ENCODE peak calls at places on chromosomes 13 and 19, in nine cellular contexts. J, Y, X, W, K, Z, U, Q and P are unnamed samples. For H3K27me3 and H3K36me3, the result is how much of the 10 kb centered on the place peaks cover.

GRCh38 chr13:101930331-101930730 is 471.5 kb downstream of the FGF14 start:
- DNase-seq in K (no peak), Q (no peak), Y (no peak), W (no peak), Z (no peak), X (no peak), U (no peak), J (no peak), P (no peak)

GRCh38 chr19:12603714-12604113 is 6.9 kb downstream of the ZNF490 start:
- DNase-seq in Y (no peak), W (peak), Q (no peak), U (no peak), X (no peak), K (no peak), J (no peak), Z (no peak), P (no peak)

GRCh38 chr13:100301418-100301817 is 212.5 kb downstream of the PCCA start:
- DNase-seq in Z (no peak), K (no peak), Q (no peak), X (no peak), U (no peak), J (no peak), W (no peak), Y (no peak), P (no peak)

GRCh38 chr13:101838305-101838835 is 385.9 kb downstream of the ITGBL1 start:
- DNase-seq in W (no peak), Z (no peak), J (no peak), Q (no peak), Y (no peak), U (peak), X (no peak), K (no peak), P (no peak)

GRCh38 chr19:1481224-1481892 is 2.3 kb upstream of the C19orf25 start:
- DNase-seq in Y (no peak), X (no peak), J (no peak), Z (no peak), U (no peak), Q (no peak), K (no peak), W (no peak), P (no peak)

GRCh38 chr13:52599037-52599852 is 43.0 kb upstream of the HNRNPA1L2 start:
- DNase-seq in X (peak), J (peak), Q (no peak), U (peak), Y (no peak), K (no peak), W (no peak), Z (peak), P (no peak)

GRCh38 chr19:8239528-8240273 is 30.5 kb downstream of the CERS4 start:
- DNase-seq in Z (no peak), X (no peak), Q (no peak), K (no peak), J (no peak), W (no peak), Y (no peak), U (no peak), P (no peak)

GRCh38 chr13:99580500-99581268 is 79.4 kb downstream of the TM9SF2 start:
- DNase-seq in J (no peak), Z (no peak), K (no peak), Y (no peak), W (no peak), U (no peak), X (no peak), Q (no peak), P (no peak)

GRCh38 chr13:32246468-32246867 is 68.7 kb downstream of the ZAR1L start:
- DNase-seq in W (peak), X (peak), Y (peak), J (peak), Z (peak), U (peak), Q (no peak), K (no peak), P (peak)

GRCh38 chr13:61045197-61045596 is 370.5 kb downstream of the PCDH20 start:
- DNase-seq in Z (peak), W (no peak), K (no peak), Q (no peak), U (no peak), X (no peak), Y (no peak), J (no peak), P (no peak)

GRCh38 chr19:3556978-3557460 is 367 bp downstream of the MFSD12 start:
- DNase-seq in Q (no peak), Z (peak), K (no peak), Y (no peak), J (peak), U (peak), X (no peak), W (peak), P (no peak)

GRCh38 chr13:44470623-44471562 is 97.3 kb downstream of the SERP2 start:
- DNase-seq in J (no peak), U (peak), Q (no peak), Z (peak), W (no peak), X (no peak), Y (peak), K (no peak), P (no peak)

GRCh38 chr13:111946214-111946613 is 120.7 kb upstream of the SOX1 start:
- DNase-seq in X (no peak), U (no peak), Z (no peak), Q (no peak), Y (no peak), J (no peak), W (no peak), K (no peak), P (no peak)

DNA sequence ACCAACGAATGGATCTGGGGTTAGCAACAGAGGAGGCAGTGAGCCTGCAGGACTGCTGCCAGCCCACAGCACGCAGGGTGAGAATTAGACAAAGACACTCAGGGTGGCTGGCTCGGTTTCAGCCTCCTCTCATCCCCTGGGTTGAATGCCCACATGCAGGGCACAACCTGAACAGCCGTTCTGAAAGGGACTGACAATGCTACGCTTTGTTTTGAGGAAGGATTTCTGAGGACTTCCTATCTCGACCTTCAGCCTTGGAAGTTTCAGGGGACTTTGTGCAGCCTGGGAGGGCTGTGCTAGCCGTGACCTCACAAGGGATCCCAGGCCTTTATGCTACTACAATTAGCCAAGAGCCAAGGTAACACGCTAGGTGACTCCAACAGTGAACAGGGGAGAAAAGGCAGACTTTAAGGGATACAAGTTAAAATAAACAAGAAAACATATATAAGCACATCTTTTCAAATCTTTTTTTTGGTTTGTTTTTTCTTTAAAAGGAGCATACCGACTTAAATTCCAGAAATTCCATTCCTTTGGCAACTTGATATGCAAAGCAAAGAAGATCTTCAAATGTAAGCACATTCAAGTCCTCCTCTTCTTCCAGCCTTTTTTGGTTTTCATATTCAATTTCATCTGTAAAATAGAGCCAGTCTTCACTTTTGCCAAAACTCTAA is 34.5 kb upstream of the URAD start:
- DNase-seq in Y (no peak), U (peak), Q (no peak), Z (no peak), W (no peak), K (no peak), J (no peak), X (peak), P (no peak)
- H3K4me3 ChIP-seq in Y (no peak), U (no peak), Q (no peak), Z (no peak), W (no peak), K (no peak), J (no peak), X (no peak), P (no peak)

GRCh38 chr19:42426643-42427042 is 545 bp downstream of the LIPE start:
- DNase-seq in W (no peak), K (no peak), Z (no peak), X (no peak), U (no peak), Y (no peak), J (no peak), Q (no peak), P (no peak)

GRCh38 chr19:42422576-42423461 is 4.4 kb downstream of the LIPE start:
- DNase-seq in J (no peak), U (no peak), Y (no peak), K (no peak), Z (peak), Q (no peak), W (peak), X (peak), P (no peak)

GRCh38 chr19:42424345-42424707 is 2.9 kb downstream of the LIPE start:
- DNase-seq in Y (no peak), J (no peak), K (no peak), U (no peak), Z (no peak), W (no peak), X (peak), Q (no peak), P (no peak)

GRCh38 chr19:42423462-42424344 is 3.5 kb downstream of the LIPE start:
- DNase-seq in J (peak), W (peak), Y (peak), Z (peak), Q (peak), K (peak), U (peak), X (peak), P (no peak)

DNA sequence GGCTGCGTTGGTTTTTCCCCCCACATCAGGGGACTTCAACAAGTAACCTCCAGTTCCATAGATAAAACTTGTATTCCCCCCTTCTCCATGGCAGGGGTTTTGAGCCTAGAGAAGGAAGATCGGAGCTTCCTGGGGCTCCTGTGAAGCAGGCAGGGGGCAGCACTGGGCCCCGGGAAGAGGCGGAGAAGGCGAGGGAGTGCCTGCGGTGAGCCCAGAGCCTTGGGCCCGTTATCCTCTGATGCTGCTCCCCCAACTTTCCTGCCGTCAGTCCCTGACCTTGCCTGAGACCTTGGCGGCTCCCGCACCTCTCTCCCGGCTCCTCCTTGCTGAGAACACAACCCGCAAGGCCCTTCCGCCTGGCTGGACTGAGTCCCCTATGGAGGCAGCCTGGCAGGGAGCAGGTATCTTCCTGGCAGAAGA is 2.5 kb downstream of the LIPE start:
- DNase-seq in Y (no peak), K (no peak), Z (no peak), X (peak), U (no peak), W (no peak), J (no peak), Q (no peak), P (no peak)
- H3K27me3 ChIP-seq in Y (under half), K (under half), Z (under half), X (under half), U (under half), W (under half), J (under half), Q (under half), P (under half)

DNA sequence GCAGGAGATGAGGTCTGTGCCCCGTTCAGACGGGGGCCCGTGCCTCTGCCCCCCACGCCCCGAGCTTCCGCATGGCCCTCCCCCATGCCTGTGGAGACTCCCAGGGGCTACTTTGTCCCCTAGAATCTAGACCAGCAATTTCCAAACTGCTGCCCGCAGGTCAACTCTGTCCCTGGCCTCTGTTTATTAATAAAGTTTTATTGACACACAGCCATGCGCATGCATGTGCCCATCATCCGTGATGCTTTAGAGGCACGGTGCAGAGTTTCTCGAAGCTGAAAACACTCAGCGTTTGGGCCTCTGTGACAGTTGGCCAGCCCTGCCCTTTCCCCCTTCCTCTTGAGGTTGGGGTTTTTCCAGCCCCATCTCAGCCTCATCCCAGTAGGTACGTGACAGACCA is 140.0 kb downstream of the KDM4B start:
- DNase-seq in Y (no peak), U (no peak), J (no peak), Q (no peak), W (no peak), Z (no peak), X (no peak), K (no peak), P (no peak)
- H3K36me3 ChIP-seq in Y (under half), U (under half), J (under half), Q (under half), W (under half), Z (under half), X (under half), K (under half), P (under half)

DNA sequence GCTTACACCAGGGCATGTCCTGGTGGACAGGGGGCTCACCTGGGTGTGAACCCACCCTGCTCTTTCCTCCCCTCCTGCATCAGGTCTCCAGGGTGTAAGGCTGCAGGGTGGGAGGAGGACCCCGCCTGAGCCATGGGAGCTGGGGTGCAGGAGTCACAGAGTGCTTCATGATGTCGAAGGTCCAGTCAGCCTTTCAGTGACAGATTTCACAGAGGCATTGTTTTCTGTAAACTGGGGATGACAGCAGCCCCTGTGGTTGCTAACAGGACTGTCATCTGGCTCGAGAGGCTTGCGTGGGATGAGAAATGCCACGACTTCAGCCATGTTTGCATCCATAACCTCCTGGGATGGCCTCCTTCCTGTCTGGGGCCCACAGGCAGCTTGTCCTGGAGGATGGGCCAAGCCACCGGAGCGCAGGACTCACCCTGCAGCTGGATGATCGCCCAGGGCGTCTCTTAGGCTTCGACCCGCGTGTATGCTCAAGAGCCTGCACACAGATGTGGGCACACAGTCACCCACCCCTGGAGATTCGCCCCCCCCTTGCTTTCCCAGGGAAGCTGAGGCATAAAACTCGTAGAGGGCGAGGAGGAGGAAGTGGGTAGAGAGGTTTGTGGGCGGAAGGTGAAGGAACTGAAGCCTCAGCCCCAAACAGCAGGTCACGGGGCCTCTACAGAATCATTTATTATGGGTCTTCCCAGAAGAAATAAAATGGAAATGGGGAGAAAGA is 4.9 kb downstream of the NANOS3 start:
- DNase-seq in J (no peak), X (peak), K (peak), W (peak), Y (no peak), Z (no peak), U (peak), Q (no peak), P (no peak)
- H3K4me3 ChIP-seq in J (no peak), X (no peak), K (no peak), W (no peak), Y (no peak), Z (no peak), U (no peak), Q (no peak), P (no peak)

DNA sequence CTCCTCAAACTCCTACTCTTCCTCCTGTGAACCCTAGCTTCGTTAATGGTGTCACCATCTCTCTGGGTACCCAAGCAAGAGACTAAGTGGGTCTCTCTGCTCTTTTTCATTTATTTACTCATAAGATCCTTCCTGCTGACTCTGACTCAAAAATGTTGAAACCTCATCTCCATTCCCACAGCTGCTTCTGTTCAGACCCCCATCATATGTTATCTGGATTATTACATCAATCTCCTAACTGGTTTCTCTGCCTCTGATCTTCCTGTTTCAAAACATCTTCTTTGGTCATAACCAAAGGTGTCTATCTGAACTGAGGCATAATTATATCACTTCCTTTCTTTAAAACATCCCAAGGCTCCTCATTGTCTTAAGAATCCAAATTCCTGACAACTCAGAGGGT is 2.0 kb upstream of the MEDAG start:
- DNase-seq in U (no peak), X (no peak), Q (no peak), J (no peak), K (no peak), Y (no peak), W (no peak), Z (no peak), P (no peak)
- H3K27me3 ChIP-seq in U (under half), X (under half), Q (under half), J (under half), K (under half), Y (under half), W (under half), Z (under half), P (under half)

GRCh38 chr19:13763300-13763699 is 1.0 kb upstream of the MRI1 start:
- DNase-seq in W (no peak), Y (no peak), X (no peak), K (no peak), Q (no peak), Z (no peak), U (no peak), J (no peak), P (no peak)
- H3K36me3 ChIP-seq in W (under half), Y (under half), X (under half), K (under half), Q (under half), Z (under half), U (under half), J (under half), P (under half)

GRCh38 chr19:40713939-40714338 is 2.7 kb downstream of the COQ8B start:
- DNase-seq in Q (no peak), K (no peak), J (no peak), U (no peak), Z (no peak), Y (no peak), X (no peak), W (no peak), P (no peak)
- H3K4me3 ChIP-seq in Q (peak), K (peak), J (peak), U (no peak), Z (no peak), Y (peak), X (no peak), W (peak), P (peak)

DNA sequence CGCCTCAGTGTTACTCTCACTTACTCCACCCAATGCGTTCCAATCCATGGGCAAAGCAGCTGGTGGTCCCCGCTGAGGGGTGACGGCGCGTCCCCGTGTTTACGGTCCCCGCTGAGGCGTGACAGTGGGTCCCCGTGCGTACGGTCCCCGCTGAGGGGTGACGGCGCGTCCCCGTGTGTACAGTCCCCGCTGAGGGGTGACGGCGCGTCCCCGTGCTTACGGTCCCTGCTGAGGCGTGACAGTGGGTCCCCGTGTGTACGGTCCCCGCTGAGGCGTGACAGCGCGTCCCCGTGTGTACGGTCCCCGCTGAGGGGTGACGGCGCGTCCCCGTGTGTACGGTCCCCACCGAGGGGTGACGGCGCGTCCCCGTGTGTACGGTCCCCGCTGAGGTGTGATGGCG is 19.5 kb downstream of the CFAP97D2 start:
- DNase-seq in K (no peak), U (no peak), X (no peak), Q (no peak), J (no peak), W (no peak), Z (no peak), Y (no peak), P (no peak)
- H3K27me3 ChIP-seq in K (under half), U (under half), X (under half), Q (under half), J (under half), W (under half), Z (under half), Y (under half), P (under half)

GRCh38 chr19:17938092-17938845 is 5.5 kb downstream of the CCDC124 start:
- DNase-seq in J (peak), W (peak), X (peak), Z (peak), K (peak), U (peak), Q (no peak), Y (peak), P (peak)
- H3K36me3 ChIP-seq in J (under half), W (under half), X (under half), Z (under half), K (under half), U (under half), Q (under half), Y (under half), P (under half)

DNA sequence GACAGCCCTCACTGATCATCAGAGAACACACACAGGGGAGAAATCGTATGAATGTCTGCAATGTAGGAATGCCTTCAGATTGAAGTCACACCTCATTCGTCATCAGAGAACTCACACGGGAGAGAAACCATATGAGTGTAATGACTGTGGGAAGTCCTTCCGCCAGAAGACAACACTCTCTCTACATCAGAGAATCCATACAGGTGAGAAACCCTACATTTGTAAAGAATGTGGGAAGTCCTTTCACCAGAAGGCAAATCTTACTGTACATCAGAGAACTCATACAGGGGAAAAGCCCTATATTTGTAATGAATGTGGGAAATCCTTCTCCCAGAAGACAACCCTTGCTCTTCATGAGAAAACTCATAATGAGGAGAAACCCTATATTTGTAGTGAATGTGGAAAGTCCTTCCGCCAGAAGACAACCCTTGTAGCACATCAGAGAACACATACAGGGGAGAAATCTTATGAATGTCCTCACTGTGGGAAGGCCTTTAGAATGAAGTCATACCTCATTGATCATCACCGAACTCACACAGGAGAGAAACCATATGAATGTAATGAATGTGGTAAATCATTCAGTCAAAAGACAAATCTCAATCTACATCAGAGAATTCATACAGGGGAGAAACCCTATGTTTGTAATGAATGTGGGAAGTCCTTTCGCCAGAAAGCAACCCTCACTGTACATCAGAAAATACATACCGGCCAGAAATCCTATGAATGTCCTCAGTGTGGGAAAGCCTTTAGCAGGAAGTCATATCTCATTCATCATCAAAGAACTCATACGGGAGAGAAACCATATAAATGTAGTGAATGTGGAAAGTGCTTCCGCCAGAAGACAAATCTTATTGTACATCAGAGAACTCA is 32.5 kb downstream of the ZNF567 start:
- DNase-seq in K (no peak), X (no peak), Q (no peak), Z (no peak), W (no peak), J (no peak), U (peak), Y (no peak), P (no peak)
- H3K4me3 ChIP-seq in K (no peak), X (no peak), Q (peak), Z (no peak), W (no peak), J (no peak), U (no peak), Y (no peak), P (no peak)